ENCODE peak calls at places on chromosome 13, in four cellular contexts. One of them, this sample, is unnamed.

GRCh38 chr13:44350775-44351504 is 22.7 kb upstream of the SERP2 start:
- DNase-seq in transverse colon: no peak
- DNase-seq in Panc1: no peak
- DNase-seq in HCT116: no peak
- DNase-seq in this sample: no peak

GRCh38 chr13:72004975-72005374 is 138.0 kb upstream of the DACH1 start:
- DNase-seq in HCT116: no peak
- DNase-seq in Panc1: no peak
- DNase-seq in transverse colon: no peak
- DNase-seq in this sample: no peak

GRCh38 chr13:79528759-79529191 is 47.8 kb downstream of the NDFIP2 start:
- DNase-seq in HCT116: no peak
- DNase-seq in Panc1: no peak
- DNase-seq in transverse colon: no peak
- DNase-seq in this sample: no peak

GRCh38 chr13:97189943-97190342 is 32.2 kb upstream of the MBNL2 start:
- DNase-seq in HCT116: no peak
- DNase-seq in transverse colon: no peak
- DNase-seq in Panc1: no peak
- DNase-seq in this sample: peak

GRCh38 chr13:82292334-82292733 is 1589.9 kb downstream of the SLITRK1 start:
- DNase-seq in HCT116: no peak
- DNase-seq in Panc1: no peak
- DNase-seq in transverse colon: no peak
- DNase-seq in this sample: no peak

GRCh38 chr13:48235100-48235813 is 2.3 kb downstream of the ITM2B start:
- DNase-seq in transverse colon: peak
- DNase-seq in Panc1: no peak
- DNase-seq in HCT116: no peak
- DNase-seq in this sample: peak

GRCh38 chr13:91155512-91156114 is 191.9 kb upstream of the MIR17HG start:
- DNase-seq in Panc1: no peak
- DNase-seq in HCT116: no peak
- DNase-seq in transverse colon: no peak
- DNase-seq in this sample: no peak

GRCh38 chr13:114140131-114140908 is 7.9 kb upstream of the RASA3 start:
- DNase-seq in transverse colon: peak
- DNase-seq in HCT116: no peak
- DNase-seq in Panc1: no peak
- DNase-seq in this sample: no peak

GRCh38 chr13:100540621-100541020 is 48.0 kb downstream of the GGACT start:
- DNase-seq in Panc1: no peak
- DNase-seq in transverse colon: no peak
- DNase-seq in HCT116: no peak
- DNase-seq in this sample: no peak

GRCh38 chr13:23447927-23448326 is 14.4 kb upstream of the SACS start:
- DNase-seq in transverse colon: no peak
- DNase-seq in HCT116: no peak
- DNase-seq in Panc1: no peak
- DNase-seq in this sample: no peak

GRCh38 chr13:30049692-30050091 is 199.3 kb upstream of the UBL3 start:
- DNase-seq in HCT116: no peak
- DNase-seq in Panc1: no peak
- DNase-seq in transverse colon: no peak
- DNase-seq in this sample: no peak

GRCh38 chr13:71290963-71291937 is 575.8 kb downstream of the DACH1 start:
- DNase-seq in HCT116: no peak
- DNase-seq in Panc1: peak
- DNase-seq in transverse colon: peak
- DNase-seq in this sample: no peak

GRCh38 chr13:74040200-74040599 is 94.0 kb downstream of the KLF12 start:
- DNase-seq in HCT116: peak
- DNase-seq in Panc1: peak
- DNase-seq in transverse colon: peak
- DNase-seq in this sample: peak

GRCh38 chr13:70473912-70474311 is 365.7 kb upstream of the KLHL1 start:
- DNase-seq in HCT116: no peak
- DNase-seq in transverse colon: no peak
- DNase-seq in Panc1: no peak
- DNase-seq in this sample: no peak

GRCh38 chr13:44238011-44238421 is 135.6 kb upstream of the SERP2 start:
- DNase-seq in Panc1: no peak
- DNase-seq in HCT116: no peak
- DNase-seq in transverse colon: no peak
- DNase-seq in this sample: no peak

GRCh38 chr13:113166681-113167080 is 8.2 kb downstream of the PROZ start:
- DNase-seq in Panc1: no peak
- DNase-seq in transverse colon: peak
- DNase-seq in HCT116: no peak
- DNase-seq in this sample: no peak

GRCh38 chr13:29956771-29957170 is 106.4 kb upstream of the UBL3 start:
- DNase-seq in transverse colon: no peak
- DNase-seq in Panc1: no peak
- DNase-seq in HCT116: no peak
- DNase-seq in this sample: no peak

GRCh38 chr13:44930907-44931676 is 58.2 kb downstream of the NUFIP1 start:
- DNase-seq in transverse colon: no peak
- DNase-seq in Panc1: no peak
- DNase-seq in HCT116: no peak
- DNase-seq in this sample: no peak

GRCh38 chr13:19670147-19670546 is 36.7 kb downstream of the MPHOSPH8 start:
- DNase-seq in transverse colon: no peak
- DNase-seq in Panc1: no peak
- DNase-seq in HCT116: no peak
- DNase-seq in this sample: no peak

GRCh38 chr13:72990883-72991282 is 67.9 kb upstream of the KLF5 start:
- DNase-seq in transverse colon: no peak
- DNase-seq in HCT116: no peak
- DNase-seq in Panc1: no peak
- DNase-seq in this sample: no peak

GRCh38 chr13:88526186-88526852 is 855.1 kb downstream of the SLITRK5 start:
- DNase-seq in Panc1: no peak
- DNase-seq in transverse colon: no peak
- DNase-seq in HCT116: no peak
- DNase-seq in this sample: no peak

GRCh38 chr13:26485288-26485687 is 72.2 kb upstream of the WASF3 start:
- DNase-seq in HCT116: no peak
- DNase-seq in Panc1: no peak
- DNase-seq in transverse colon: no peak
- DNase-seq in this sample: no peak

GRCh38 chr13:111595276-111595675 is 274.8 kb downstream of the TEX29 start:
- DNase-seq in transverse colon: no peak
- DNase-seq in HCT116: no peak
- DNase-seq in Panc1: no peak
- DNase-seq in this sample: no peak

GRCh38 chr13:75135325-75135825 is 346.6 kb downstream of the TBC1D4 start:
- DNase-seq in transverse colon: no peak
- DNase-seq in HCT116: no peak
- DNase-seq in Panc1: no peak
- DNase-seq in this sample: no peak

GRCh38 chr13:113187263-113187669 is 21.2 kb downstream of the PCID2 start:
- DNase-seq in transverse colon: peak
- DNase-seq in HCT116: peak
- DNase-seq in Panc1: peak
- DNase-seq in this sample: no peak

GRCh38 chr13:114167445-114167844 is 11.6 kb upstream of the CFAP97D2 start:
- DNase-seq in Panc1: no peak
- DNase-seq in HCT116: no peak
- DNase-seq in transverse colon: no peak
- DNase-seq in this sample: peak

GRCh38 chr13:45167611-45168554 is 33.0 kb downstream of the KCTD4 start:
- DNase-seq in Panc1: no peak
- DNase-seq in transverse colon: peak
- DNase-seq in HCT116: peak
- DNase-seq in this sample: peak

GRCh38 chr13:75512253-75512652 is 25.4 kb downstream of the COMMD6 start:
- DNase-seq in Panc1: no peak
- DNase-seq in HCT116: no peak
- DNase-seq in transverse colon: no peak
- DNase-seq in this sample: no peak

GRCh38 chr13:76879211-76879875 is 6.9 kb downstream of the KCTD12 start:
- DNase-seq in Panc1: no peak
- DNase-seq in HCT116: no peak
- DNase-seq in transverse colon: peak
- DNase-seq in this sample: peak

GRCh38 chr13:21242236-21242635 is 65.8 kb downstream of the MRPL57 start:
- DNase-seq in Panc1: no peak
- DNase-seq in transverse colon: no peak
- DNase-seq in HCT116: peak
- DNase-seq in this sample: no peak

GRCh38 chr13:31945202-31945978 is 86.2 kb upstream of the FRY start:
- DNase-seq in HCT116: no peak
- DNase-seq in transverse colon: peak
- DNase-seq in Panc1: no peak
- DNase-seq in this sample: peak
- TF ChIP-seq POLR2AphosphoS5 in HCT116: no peak
- TF ChIP-seq POLR2AphosphoS5 in transverse colon: no peak
- TF ChIP-seq POLR2AphosphoS5 in Panc1: no peak
- TF ChIP-seq POLR2AphosphoS5 in this sample: peak

GRCh38 chr13:34458756-34459462 is 483.2 kb upstream of the NBEA start:
- DNase-seq in Panc1: no peak
- DNase-seq in transverse colon: no peak
- DNase-seq in HCT116: no peak
- DNase-seq in this sample: no peak
- TF ChIP-seq POLR2AphosphoS5 in Panc1: no peak
- TF ChIP-seq POLR2AphosphoS5 in transverse colon: no peak
- TF ChIP-seq POLR2AphosphoS5 in HCT116: no peak
- TF ChIP-seq POLR2AphosphoS5 in this sample: no peak

GRCh38 chr13:50668044-50668443 is 175.4 kb downstream of the DLEU7 start:
- DNase-seq in HCT116: no peak
- DNase-seq in transverse colon: no peak
- DNase-seq in Panc1: no peak
- DNase-seq in this sample: peak
- TF ChIP-seq POLR2AphosphoS5 in HCT116: no peak
- TF ChIP-seq POLR2AphosphoS5 in transverse colon: no peak
- TF ChIP-seq POLR2AphosphoS5 in Panc1: no peak
- TF ChIP-seq POLR2AphosphoS5 in this sample: no peak

GRCh38 chr13:98871727-98872126 is 106.1 kb downstream of the DOCK9 start:
- DNase-seq in transverse colon: no peak
- DNase-seq in HCT116: no peak
- DNase-seq in Panc1: no peak
- DNase-seq in this sample: no peak

GRCh38 chr13:98866882-98867281 is 111.0 kb downstream of the DOCK9 start:
- DNase-seq in HCT116: no peak
- DNase-seq in transverse colon: no peak
- DNase-seq in Panc1: no peak
- DNase-seq in this sample: no peak

GRCh38 chr13:98873377-98874028 is 104.4 kb downstream of the DOCK9 start:
- DNase-seq in HCT116: no peak
- DNase-seq in transverse colon: no peak
- DNase-seq in Panc1: no peak
- DNase-seq in this sample: no peak

GRCh38 chr13:98868932-98869331 is 108.9 kb downstream of the DOCK9 start:
- DNase-seq in Panc1: no peak
- DNase-seq in HCT116: no peak
- DNase-seq in transverse colon: no peak
- DNase-seq in this sample: no peak

GRCh38 chr13:98869408-98870090 is 108.3 kb downstream of the DOCK9 start:
- DNase-seq in HCT116: no peak
- DNase-seq in Panc1: no peak
- DNase-seq in transverse colon: no peak
- DNase-seq in this sample: no peak
- TF ChIP-seq POLR2AphosphoS5 in HCT116: no peak
- TF ChIP-seq POLR2AphosphoS5 in Panc1: no peak
- TF ChIP-seq POLR2AphosphoS5 in transverse colon: no peak
- TF ChIP-seq POLR2AphosphoS5 in this sample: no peak

GRCh38 chr13:49584771-49585182 is 581 bp downstream of the RCBTB1 start:
- DNase-seq in transverse colon: no peak
- DNase-seq in Panc1: no peak
- DNase-seq in HCT116: no peak
- DNase-seq in this sample: no peak

GRCh38 chr13:49586717-49587116 is 1.4 kb upstream of the RCBTB1 start:
- DNase-seq in HCT116: no peak
- DNase-seq in Panc1: no peak
- DNase-seq in transverse colon: no peak
- DNase-seq in this sample: no peak

GRCh38 chr13:49580980-49581680 is 4.2 kb downstream of the RCBTB1 start:
- DNase-seq in transverse colon: no peak
- DNase-seq in HCT116: no peak
- DNase-seq in Panc1: no peak
- DNase-seq in this sample: no peak

GRCh38 chr13:49587311-49587847 is 2.0 kb upstream of the RCBTB1 start:
- DNase-seq in Panc1: no peak
- DNase-seq in HCT116: no peak
- DNase-seq in transverse colon: no peak
- DNase-seq in this sample: no peak

DNA sequence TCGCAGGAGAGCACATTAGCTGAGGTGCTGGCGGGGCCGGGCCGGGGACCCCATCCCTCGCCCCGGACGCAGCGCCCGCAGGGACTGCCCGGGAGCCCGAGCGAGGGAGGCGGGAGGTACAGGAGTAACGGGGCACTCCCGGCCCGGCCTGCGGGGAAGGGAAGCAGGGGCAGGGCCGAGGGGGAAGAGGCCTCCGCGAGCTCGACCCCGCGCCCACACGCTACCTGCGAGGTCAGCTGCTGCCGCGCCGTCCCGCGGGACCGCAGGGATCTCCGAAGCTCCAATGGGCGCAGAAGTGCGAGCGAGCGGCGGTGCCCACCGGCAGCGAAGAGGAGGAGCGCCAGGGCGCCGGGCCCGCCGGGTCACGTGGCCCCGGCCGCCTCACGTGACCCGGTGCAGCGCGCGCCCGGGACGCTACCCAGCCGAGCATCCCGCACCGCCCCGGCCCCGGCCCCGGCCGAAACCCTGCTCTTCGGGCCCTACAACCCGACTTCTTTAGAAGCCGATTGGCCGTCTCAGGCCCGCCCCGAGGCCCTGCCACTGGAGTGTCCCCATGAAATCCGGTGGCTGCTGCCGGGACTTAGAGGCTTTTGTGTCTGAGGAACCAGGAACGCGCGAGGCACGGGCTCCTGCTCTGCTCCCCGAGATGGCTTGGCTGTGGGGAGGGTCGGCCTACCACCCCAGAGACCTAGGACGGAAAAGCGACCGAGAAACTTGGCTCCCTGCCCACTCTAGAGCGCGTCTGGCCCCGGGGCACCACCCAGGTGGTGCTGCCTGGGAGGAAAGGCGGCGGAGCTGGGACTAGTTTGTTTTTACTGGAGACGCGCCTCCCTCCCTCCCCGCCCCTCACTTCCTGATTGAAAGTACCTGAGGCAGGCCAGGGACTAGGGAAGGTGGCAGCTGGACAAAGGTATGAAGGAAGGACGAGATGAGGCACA is at the start of gene RCBTB1:
- DNase-seq in Panc1: no peak
- DNase-seq in HCT116: peak
- DNase-seq in transverse colon: peak
- DNase-seq in this sample: peak
- TF ChIP-seq POLR2AphosphoS5 in Panc1: no peak
- TF ChIP-seq POLR2AphosphoS5 in HCT116: peak
- TF ChIP-seq POLR2AphosphoS5 in transverse colon: peak
- TF ChIP-seq POLR2AphosphoS5 in this sample: no peak

GRCh38 chr13:59458908-59459579 is 704.7 kb downstream of the DIAPH3 start:
- DNase-seq in Panc1: no peak
- DNase-seq in HCT116: no peak
- DNase-seq in transverse colon: no peak
- DNase-seq in this sample: no peak
- TF ChIP-seq POLR2AphosphoS5 in Panc1: no peak
- TF ChIP-seq POLR2AphosphoS5 in HCT116: no peak
- TF ChIP-seq POLR2AphosphoS5 in transverse colon: no peak
- TF ChIP-seq POLR2AphosphoS5 in this sample: peak

GRCh38 chr13:24617394-24618218 is 62.6 kb upstream of the ATP12A start:
- DNase-seq in Panc1: no peak
- DNase-seq in HCT116: no peak
- DNase-seq in transverse colon: no peak
- DNase-seq in this sample: no peak
- TF ChIP-seq POLR2AphosphoS5 in Panc1: no peak
- TF ChIP-seq POLR2AphosphoS5 in HCT116: no peak
- TF ChIP-seq POLR2AphosphoS5 in transverse colon: no peak
- TF ChIP-seq POLR2AphosphoS5 in this sample: no peak